ENCODE peak calls at places on chromosomes 13 and 19, in six cellular contexts. H is cardiac fibroblast; O is central memory CD8-positive, alpha-beta T cell; L is NCI-H2081 treated with DMSO at 0.1 percent for 48 hours; A is B cell; W is H54. T is an unnamed sample.

GRCh38 chr13:36261976-36262375 is 35.6 kb downstream of the CCDC169 start:
- DNase-seq in H (peak; percentile 17), O (no peak), L (no peak), A (no peak), W (no peak), T (no peak)

GRCh38 chr19:11383706-11384048 is 437 bp downstream of the EPOR start:
- DNase-seq in H (no peak), O (no peak), L (no peak), A (no peak), W (no peak), T (no peak)

GRCh38 chr19:1007399-1007745 is 7.2 kb downstream of the GRIN3B start:
- DNase-seq in H (no peak), O (no peak), L (no peak), A (no peak), W (no peak), T (no peak)

GRCh38 chr13:50951366-50951765 is 41.8 kb downstream of the RNASEH2B start:
- DNase-seq in H (peak; percentile 48), O (no peak), L (no peak), A (no peak), W (no peak), T (no peak)

GRCh38 chr19:6590458-6591319 is at the start of gene CD70:
- DNase-seq in H (no peak), O (peak; percentile 31), L (no peak), A (peak; percentile 66), W (peak; percentile 65), T (no peak)

GRCh38 chr19:409515-410242 is 732 bp upstream of the C2CD4C start:
- DNase-seq in H (no peak), O (no peak), L (no peak), A (peak; percentile 65), W (peak; percentile 83), T (no peak)

GRCh38 chr13:101916108-101916757 is 463.8 kb downstream of the ITGBL1 start:
- DNase-seq in H (no peak), O (no peak), L (no peak), A (no peak), W (no peak), T (no peak)

GRCh38 chr13:19622189-19622588 is 11.3 kb upstream of the MPHOSPH8 start:
- DNase-seq in H (no peak), O (no peak), L (no peak), A (no peak), W (no peak), T (no peak)

GRCh38 chr13:109610517-109610916 is 175.9 kb downstream of the IRS2 start:
- DNase-seq in H (peak; percentile 12), O (peak; percentile 14), L (no peak), A (no peak), W (peak; percentile 19), T (no peak)

GRCh38 chr13:111994578-111994977 is 72.4 kb upstream of the SOX1 start:
- DNase-seq in H (no peak), O (no peak), L (no peak), A (no peak), W (no peak), T (no peak)

GRCh38 chr19:39506944-39507714 is 7.8 kb upstream of the SELENOV start:
- DNase-seq in H (peak; percentile 71), O (no peak), L (peak; percentile 27), A (peak; percentile 86), W (no peak), T (no peak)

GRCh38 chr13:23292596-23292995 is 111.8 kb downstream of the SGCG start:
- DNase-seq in H (peak; percentile 32), O (no peak), L (no peak), A (no peak), W (no peak), T (no peak)

GRCh38 chr13:114134111-114134943 is 1.9 kb upstream of the RASA3 start:
- DNase-seq in H (no peak), O (no peak), L (no peak), A (peak; percentile 74), W (no peak), T (no peak)

GRCh38 chr13:45827318-45827717 is 24.2 kb downstream of the SIAH3 start:
- DNase-seq in H (no peak), O (no peak), L (no peak), A (no peak), W (no peak), T (no peak)

GRCh38 chr19:1360818-1361461 is 22.8 kb upstream of the NDUFS7 start:
- DNase-seq in H (peak; percentile 92), O (no peak), L (no peak), A (no peak), W (peak; percentile 36), T (no peak)

GRCh38 chr19:3471954-3472655 is 8.2 kb downstream of the SMIM24 start:
- DNase-seq in H (peak; percentile 32), O (no peak), L (no peak), A (no peak), W (no peak), T (no peak)

GRCh38 chr13:39967199-39967959 is 311.9 kb downstream of the COG6 start:
- DNase-seq in H (no peak), O (no peak), L (no peak), A (no peak), W (no peak), T (no peak)

GRCh38 chr13:49421391-49421790 is 22.5 kb downstream of the CAB39L start:
- DNase-seq in H (peak; percentile 7), O (no peak), L (no peak), A (no peak), W (no peak), T (no peak)

GRCh38 chr13:23763328-23763727 is 125.9 kb downstream of the MIPEP start:
- DNase-seq in H (no peak), O (no peak), L (no peak), A (no peak), W (no peak), T (no peak)

GRCh38 chr19:10113964-10114650 is 2.6 kb downstream of the P2RY11 start:
- DNase-seq in H (no peak), O (no peak), L (no peak), A (peak; percentile 10), W (no peak), T (no peak)

GRCh38 chr19:10797541-10798256 is 38.3 kb downstream of the TMED1 start:
- DNase-seq in H (peak; percentile 42), O (peak; percentile 72), L (no peak), A (no peak), W (no peak), T (no peak)

GRCh38 chr19:18417250-18418033 is 1.8 kb upstream of the SSBP4 start:
- DNase-seq in H (peak; percentile 95), O (no peak), L (no peak), A (no peak), W (peak; percentile 84), T (no peak)

GRCh38 chr13:110980921-110981320 is 66.1 kb upstream of the ANKRD10 start:
- DNase-seq in H (no peak), O (no peak), L (no peak), A (no peak), W (no peak), T (no peak)

GRCh38 chr19:5093953-5094718 is 125.2 kb downstream of the KDM4B start:
- DNase-seq in H (no peak), O (no peak), L (no peak), A (no peak), W (no peak), T (no peak)

GRCh38 chr13:27403252-27403678 is 21.2 kb upstream of the GTF3A start:
- DNase-seq in H (peak; percentile 77), O (no peak), L (no peak), A (no peak), W (peak; percentile 20), T (no peak)

GRCh38 chr13:60788156-60788829 is 391.3 kb downstream of the TDRD3 start:
- DNase-seq in H (peak; percentile 13), O (no peak), L (no peak), A (no peak), W (no peak), T (no peak)

GRCh38 chr19:46371371-46371901 is 24.5 kb downstream of the PPP5C start:
- DNase-seq in H (no peak), O (no peak), L (no peak), A (no peak), W (no peak), T (no peak)

GRCh38 chr13:101512650-101513049 is 60.2 kb downstream of the ITGBL1 start:
- DNase-seq in H (peak; percentile 38), O (no peak), L (no peak), A (no peak), W (no peak), T (no peak)

GRCh38 chr19:10419646-10420443 is 493 bp upstream of the PDE4A start:
- DNase-seq in H (peak; percentile 46), O (no peak), L (peak; percentile 43), A (peak; percentile 73), W (peak; percentile 94), T (no peak)

GRCh38 chr13:28621439-28621838 is 37.5 kb upstream of the POMP start:
- DNase-seq in H (no peak), O (no peak), L (no peak), A (no peak), W (no peak), T (no peak)

GRCh38 chr19:39160889-39161672 is 35.5 kb downstream of the PAK4 start:
- DNase-seq in H (no peak), O (no peak), L (no peak), A (no peak), W (no peak), T (no peak)

GRCh38 chr19:43524922-43525835 is 1.8 kb downstream of the ETHE1 start:
- DNase-seq in H (peak; percentile 67), O (no peak), L (no peak), A (no peak), W (peak; percentile 83), T (no peak)

GRCh38 chr19:2479556-2480194 is 3.7 kb downstream of the GADD45B start:
- DNase-seq in H (peak; percentile 45), O (no peak), L (no peak), A (no peak), W (no peak), T (no peak)

GRCh38 chr19:14505488-14506239 is 9.7 kb upstream of the GIPC1 start:
- DNase-seq in H (peak; percentile 74), O (peak; percentile 68), L (no peak), A (peak; percentile 78), W (peak; percentile 71), T (no peak)

GRCh38 chr13:97435794-97436193 is 1.8 kb downstream of the RAP2A start:
- DNase-seq in H (no peak), O (no peak), L (no peak), A (no peak), W (no peak), T (no peak)

GRCh38 chr13:66714795-66715194 is 515.3 kb downstream of the PCDH9 start:
- DNase-seq in H (peak; percentile 3), O (no peak), L (no peak), A (no peak), W (no peak), T (no peak)

GRCh38 chr13:69970521-69970920 is 137.1 kb upstream of the ATXN8OS start:
- DNase-seq in H (peak; percentile 5), O (no peak), L (no peak), A (no peak), W (peak; percentile 4), T (no peak)

GRCh38 chr13:74040200-74040599 is 94.0 kb downstream of the KLF12 start:
- DNase-seq in H (peak; percentile 34), O (no peak), L (no peak), A (peak; percentile 28), W (peak; percentile 30), T (no peak)

GRCh38 chr19:18428837-18429674 is 8.9 kb downstream of the ISYNA1 start:
- DNase-seq in H (peak; percentile 79), O (peak; percentile 86), L (no peak), A (peak; percentile 98), W (peak; percentile 94), T (peak; percentile 43)

GRCh38 chr13:95118541-95119324 is 182.5 kb downstream of the ABCC4 start:
- DNase-seq in H (no peak), O (no peak), L (no peak), A (no peak), W (no peak), T (no peak)

T was measured in NCI-H1436 treated with DMSO at 0.1 percent for 48 hours.